ENCODE peak calls at places on chromosomes 12 and 14, in nine cellular contexts. H is SK-N-SH, O is GM12878, V is vagina, E is GM12891, D is Panc1, I is stomach, S is prostate gland, W is breast epithelium. R is an unnamed sample.

GRCh38 chr12:49537709-49538601 is 875 bp upstream of the KCNH3 start:
- DNase-seq in H (peak), O (no peak), V (no peak), E (no peak), D (no peak), I (peak), S (no peak), W (no peak), R (peak)

GRCh38 chr14:102530828-102531478 is 21.4 kb upstream of the ANKRD9 start:
- DNase-seq in H (no peak), O (no peak), V (no peak), E (no peak), D (no peak), I (no peak), S (no peak), W (no peak), R (no peak)

GRCh38 chr12:53145383-53145782 is 35.1 kb upstream of the ZNF740 start:
- DNase-seq in H (no peak), O (no peak), V (no peak), E (no peak), D (no peak), I (no peak), S (no peak), W (no peak), R (no peak)

GRCh38 chr12:127162902-127163301 is 1104.1 kb upstream of the TMEM132C start:
- DNase-seq in H (no peak), O (peak), V (no peak), E (peak), D (no peak), I (no peak), S (no peak), W (no peak), R (no peak)

GRCh38 chr14:87756661-87757060 is 236.3 kb downstream of the GALC start:
- DNase-seq in H (no peak), O (no peak), V (no peak), E (no peak), D (no peak), I (no peak), S (no peak), W (no peak), R (no peak)

GRCh38 chr12:23640754-23641153 is 308.7 kb downstream of the SOX5 start:
- DNase-seq in H (no peak), O (no peak), V (no peak), E (no peak), D (no peak), I (no peak), S (no peak), W (no peak), R (no peak)

GRCh38 chr14:63881926-63882325 is 29.1 kb downstream of the SYNE2 start:
- DNase-seq in H (no peak), O (no peak), V (no peak), E (no peak), D (no peak), I (no peak), S (no peak), W (no peak), R (no peak)

GRCh38 chr14:104358528-104359300 is 220.3 kb downstream of the KIF26A start:
- DNase-seq in H (peak), O (no peak), V (no peak), E (no peak), D (no peak), I (peak), S (no peak), W (no peak), R (peak)

GRCh38 chr14:55901281-55901680 is 216.9 kb upstream of the PELI2 start:
- DNase-seq in H (no peak), O (no peak), V (no peak), E (no peak), D (no peak), I (no peak), S (no peak), W (no peak), R (no peak)

GRCh38 chr12:6235906-6236640 is 35.9 kb downstream of the CD9 start:
- DNase-seq in H (no peak), O (no peak), V (no peak), E (no peak), D (no peak), I (no peak), S (no peak), W (no peak), R (peak)

GRCh38 chr14:70190156-70190555 is 1.4 kb upstream of the SLC8A3 start:
- DNase-seq in H (no peak), O (no peak), V (no peak), E (no peak), D (no peak), I (no peak), S (no peak), W (no peak), R (no peak)

GRCh38 chr12:56886319-56886718 is 47.9 kb downstream of the SDR9C7 start:
- DNase-seq in H (no peak), O (no peak), V (no peak), E (no peak), D (no peak), I (no peak), S (no peak), W (no peak), R (no peak)

GRCh38 chr14:73755434-73756014 is 41.3 kb upstream of the PNMA1 start:
- DNase-seq in H (no peak), O (no peak), V (no peak), E (no peak), D (no peak), I (peak), S (peak), W (no peak), R (peak)

GRCh38 chr12:94099191-94099983 is 49.0 kb upstream of the PLXNC1 start:
- DNase-seq in H (peak), O (no peak), V (no peak), E (no peak), D (peak), I (no peak), S (no peak), W (no peak), R (no peak)

GRCh38 chr14:22460461-22461195 is 128.4 kb downstream of the DAD1 start:
- DNase-seq in H (no peak), O (no peak), V (no peak), E (no peak), D (no peak), I (no peak), S (no peak), W (no peak), R (no peak)

GRCh38 chr12:3202734-3203446 is 125.7 kb downstream of the TSPAN9 start:
- DNase-seq in H (peak), O (no peak), V (no peak), E (peak), D (peak), I (peak), S (peak), W (no peak), R (no peak)

GRCh38 chr14:102901633-102902032 is 20.8 kb upstream of the AMN start:
- DNase-seq in H (no peak), O (peak), V (no peak), E (peak), D (no peak), I (no peak), S (no peak), W (no peak), R (no peak)

GRCh38 chr14:60166144-60166543 is 946 bp upstream of the DHRS7 start:
- DNase-seq in H (no peak), O (no peak), V (no peak), E (no peak), D (no peak), I (no peak), S (no peak), W (no peak), R (no peak)

GRCh38 chr12:94783862-94784261 is 133.5 kb upstream of the TMCC3 start:
- DNase-seq in H (no peak), O (no peak), V (no peak), E (no peak), D (no peak), I (no peak), S (no peak), W (no peak), R (no peak)

GRCh38 chr12:94151577-94151976 is 3.2 kb downstream of the PLXNC1 start:
- DNase-seq in H (no peak), O (no peak), V (no peak), E (no peak), D (no peak), I (no peak), S (no peak), W (no peak), R (no peak)

GRCh38 chr12:131279281-131279921 is 325.7 kb downstream of the ADGRD1 start:
- DNase-seq in H (no peak), O (no peak), V (no peak), E (no peak), D (no peak), I (no peak), S (no peak), W (no peak), R (peak)

GRCh38 chr12:122166422-122167327 is 7.3 kb downstream of the IL31 start:
- DNase-seq in H (no peak), O (peak), V (no peak), E (no peak), D (no peak), I (no peak), S (no peak), W (no peak), R (no peak)

DNA sequence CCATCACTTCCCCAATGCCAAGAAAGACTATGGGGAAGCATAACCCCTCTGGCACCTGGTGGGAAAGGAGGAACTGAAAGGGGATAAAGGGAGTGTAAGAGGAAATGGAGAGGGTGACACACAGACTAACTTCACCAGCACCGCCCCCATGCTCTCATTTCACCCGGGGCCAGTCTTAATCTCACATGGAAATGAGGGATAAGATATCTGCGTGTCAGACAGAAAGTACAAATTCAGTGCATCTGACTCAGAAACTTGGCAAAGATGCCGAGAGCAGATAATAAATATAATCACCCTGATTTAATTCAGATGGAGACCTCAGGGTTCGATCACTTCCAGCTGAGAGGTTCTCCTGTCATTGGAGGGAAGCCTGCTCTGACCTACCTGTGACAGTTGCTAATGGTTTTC is 191.6 kb downstream of the DUSP6 start:
- DNase-seq in H (peak), O (no peak), V (no peak), E (no peak), D (no peak), I (no peak), S (no peak), W (no peak), R (peak)
- TF ChIP-seq POLR2AphosphoS5 in H (peak), O (no peak), V (no peak), E (no peak), D (no peak), I (peak), S (no peak), W (no peak), R (peak)

GRCh38 chr12:106147956-106148355 is 9.2 kb upstream of the NUAK1 start:
- DNase-seq in H (peak), O (no peak), V (no peak), E (no peak), D (no peak), I (peak), S (peak), W (peak), R (peak)
- TF ChIP-seq POLR2AphosphoS5 in H (no peak), O (no peak), V (no peak), E (no peak), D (no peak), I (peak), S (no peak), W (peak), R (no peak)

GRCh38 chr12:4828176-4828575 is 81.5 kb upstream of the KCNA1 start:
- DNase-seq in H (no peak), O (no peak), V (no peak), E (no peak), D (no peak), I (no peak), S (no peak), W (no peak), R (no peak)
- TF ChIP-seq POLR2AphosphoS5 in H (no peak), O (no peak), V (no peak), E (no peak), D (no peak), I (no peak), S (no peak), W (no peak), R (no peak)

GRCh38 chr12:75658286-75658685 is 146.9 kb upstream of the KRR1 start:
- DNase-seq in H (no peak), O (no peak), V (no peak), E (no peak), D (no peak), I (no peak), S (no peak), W (no peak), R (no peak)

GRCh38 chr12:75660107-75660530 is 148.7 kb upstream of the KRR1 start:
- DNase-seq in H (no peak), O (no peak), V (no peak), E (no peak), D (no peak), I (no peak), S (no peak), W (no peak), R (no peak)

GRCh38 chr12:75657866-75658265 is 146.5 kb upstream of the KRR1 start:
- DNase-seq in H (no peak), O (no peak), V (no peak), E (no peak), D (no peak), I (no peak), S (no peak), W (no peak), R (no peak)

GRCh38 chr12:75660805-75661404 is 149.5 kb upstream of the KRR1 start:
- DNase-seq in H (no peak), O (no peak), V (no peak), E (no peak), D (no peak), I (no peak), S (no peak), W (no peak), R (no peak)

GRCh38 chr12:75658826-75659823 is 147.7 kb upstream of the KRR1 start:
- DNase-seq in H (no peak), O (no peak), V (no peak), E (no peak), D (no peak), I (no peak), S (no peak), W (no peak), R (no peak)
- TF ChIP-seq POLR2AphosphoS5 in H (no peak), O (no peak), V (peak), E (no peak), D (no peak), I (no peak), S (peak), W (no peak), R (no peak)